ENCODE peak calls at places on chromosomes 1 and 21, in five cellular contexts. C is brain microvascular endothelial cell, U is AG09309, G is right atrium auricular region, W is foreskin fibroblast. Q is an unnamed sample.

GRCh38 chr1:110538082-110538481 is 19.1 kb upstream of the KCNA10 start:
- DNase-seq in U (no peak), G (no peak), C (no peak), W (no peak), Q (no peak)

GRCh38 chr1:25536124-25536523 is 7.3 kb upstream of the LDLRAP1 start:
- DNase-seq in G (no peak), U (no peak), C (no peak), W (no peak), Q (no peak)

GRCh38 chr1:27455166-27455811 is 34.7 kb downstream of the WASF2 start:
- DNase-seq in U (no peak), W (no peak), C (no peak), G (no peak), Q (no peak)

GRCh38 chr1:119814288-119814687 is 3.0 kb upstream of the REG4 start:
- DNase-seq in G (no peak), U (no peak), W (no peak), C (no peak), Q (no peak)

GRCh38 chr1:20883766-20884165 is 96.7 kb upstream of the HP1BP3 start:
- DNase-seq in W (peak), U (no peak), C (no peak), G (no peak), Q (no peak)

GRCh38 chr1:111825217-111825616 is 69.5 kb downstream of the DDX20 start:
- DNase-seq in G (no peak), U (no peak), W (no peak), C (no peak), Q (no peak)

GRCh38 chr1:48793863-48794262 is 17.2 kb upstream of the BEND5 start:
- DNase-seq in W (no peak), C (no peak), U (no peak), G (no peak), Q (no peak)

GRCh38 chr1:163870666-163871065 is 548.9 kb downstream of the NUF2 start:
- DNase-seq in C (no peak), G (no peak), W (peak), U (no peak), Q (no peak)

GRCh38 chr1:207454046-207454964 is at the start of gene CR2:
- DNase-seq in U (no peak), C (no peak), G (no peak), W (peak), Q (no peak)

GRCh38 chr21:43290529-43291346 is 121.9 kb downstream of the CRYAA start:
- DNase-seq in W (no peak), C (no peak), G (no peak), U (no peak), Q (no peak)

GRCh38 chr1:207565546-207566468 is 69.8 kb downstream of the CR1 start:
- DNase-seq in C (peak), G (no peak), W (peak), U (no peak), Q (no peak)

GRCh38 chr1:198620951-198621824 is 17.7 kb upstream of the PTPRC start:
- DNase-seq in C (no peak), W (no peak), G (no peak), U (no peak), Q (no peak)

GRCh38 chr1:224503161-224504118 is 68.8 kb upstream of the WDR26 start:
- DNase-seq in C (peak), W (peak), G (peak), U (peak), Q (peak)
- TF ChIP-seq CTCF in C (peak), W (no peak), G (peak), U (no peak), Q (no peak)

GRCh38 chr21:45353200-45353599 is 51.8 kb upstream of the COL18A1 start:
- DNase-seq in G (no peak), U (no peak), W (peak), C (no peak), Q (no peak)

GRCh38 chr21:45351526-45352275 is 53.3 kb upstream of the COL18A1 start:
- DNase-seq in U (no peak), C (no peak), G (no peak), W (no peak), Q (no peak)

GRCh38 chr21:45351061-45351460 is 53.9 kb upstream of the COL18A1 start:
- DNase-seq in U (no peak), W (no peak), C (no peak), G (no peak), Q (no peak)

GRCh38 chr21:45354970-45355369 is 50.0 kb upstream of the COL18A1 start:
- DNase-seq in G (no peak), C (no peak), U (no peak), W (peak), Q (no peak)

DNA sequence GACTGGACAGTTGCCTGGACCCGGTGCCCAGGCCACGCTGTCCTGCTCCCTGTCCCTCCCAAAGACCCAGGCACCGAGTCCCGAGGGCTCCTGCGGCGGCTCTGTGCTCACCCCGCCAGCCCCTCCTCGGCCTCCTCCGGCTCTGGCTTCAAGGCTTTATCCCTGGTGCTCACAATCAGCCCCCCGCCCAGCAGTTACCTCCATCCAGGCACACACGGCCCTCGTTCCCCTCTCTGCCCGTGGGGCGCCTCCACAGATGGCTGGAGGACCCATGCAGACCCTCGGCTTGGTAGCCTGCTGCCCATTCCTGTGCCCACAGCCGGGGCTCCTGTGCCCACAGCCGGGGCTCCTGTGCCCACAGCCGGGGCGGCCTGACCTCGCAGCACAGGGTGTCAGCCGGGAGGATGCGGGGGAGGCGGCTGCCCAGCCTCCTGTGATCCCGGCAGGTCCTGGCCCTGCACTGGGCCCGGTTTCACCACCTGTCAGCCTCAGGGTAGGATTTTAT is 52.3 kb upstream of the COL18A1 start:
- DNase-seq in C (no peak), U (no peak), G (no peak), W (no peak), Q (no peak)
- TF ChIP-seq CTCF in C (no peak), U (no peak), G (no peak), W (no peak), Q (no peak)

GRCh38 chr1:178573330-178573729 is 60.4 kb downstream of the TEX35 start:
- DNase-seq in W (no peak), G (no peak), C (no peak), U (no peak), Q (no peak)

GRCh38 chr1:178571807-178572206 is 58.9 kb downstream of the TEX35 start:
- DNase-seq in W (peak), G (no peak), C (no peak), U (no peak), Q (no peak)

GRCh38 chr1:178574345-178574744 is 61.4 kb downstream of the TEX35 start:
- DNase-seq in W (no peak), U (no peak), C (no peak), G (no peak), Q (no peak)

GRCh38 chr1:178575611-178576331 is 62.9 kb downstream of the TEX35 start:
- DNase-seq in W (peak), U (no peak), C (peak), G (no peak), Q (no peak)

GRCh38 chr1:178572604-178573003 is 59.7 kb downstream of the TEX35 start:
- DNase-seq in G (no peak), U (no peak), C (no peak), W (no peak), Q (no peak)
- TF ChIP-seq CTCF in G (no peak), U (no peak), C (peak), W (no peak), Q (no peak)

DNA sequence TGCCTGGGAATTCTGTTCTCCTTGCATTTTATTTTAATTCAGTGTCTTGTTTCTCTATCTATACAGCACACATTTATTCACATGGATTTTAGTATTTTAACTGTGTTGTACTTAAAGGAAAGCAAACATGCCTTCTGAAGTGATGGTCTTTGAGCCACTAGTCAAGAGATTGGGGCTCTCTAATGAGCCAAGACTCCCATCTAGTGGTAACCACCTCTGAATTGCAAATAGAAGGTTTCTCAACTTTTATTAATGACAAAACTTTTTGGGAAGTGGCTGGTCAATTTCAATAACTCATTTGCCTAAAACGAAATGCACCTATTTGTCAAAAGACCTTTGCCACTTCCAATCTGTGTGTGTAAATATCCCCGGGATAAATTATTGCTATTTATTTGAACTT is 199.6 kb downstream of the LTN1 start:
- DNase-seq in C (peak), W (peak), U (peak), G (no peak), Q (no peak)
- TF ChIP-seq CTCF in C (peak), W (peak), U (peak), G (peak), Q (peak)

GRCh38 chr1:236142358-236143103 is at the start of gene GPR137B:
- DNase-seq in C (peak), G (no peak), U (no peak), W (peak), Q (no peak)
- TF ChIP-seq CTCF in C (no peak), G (no peak), U (no peak), W (no peak), Q (no peak)

DNA sequence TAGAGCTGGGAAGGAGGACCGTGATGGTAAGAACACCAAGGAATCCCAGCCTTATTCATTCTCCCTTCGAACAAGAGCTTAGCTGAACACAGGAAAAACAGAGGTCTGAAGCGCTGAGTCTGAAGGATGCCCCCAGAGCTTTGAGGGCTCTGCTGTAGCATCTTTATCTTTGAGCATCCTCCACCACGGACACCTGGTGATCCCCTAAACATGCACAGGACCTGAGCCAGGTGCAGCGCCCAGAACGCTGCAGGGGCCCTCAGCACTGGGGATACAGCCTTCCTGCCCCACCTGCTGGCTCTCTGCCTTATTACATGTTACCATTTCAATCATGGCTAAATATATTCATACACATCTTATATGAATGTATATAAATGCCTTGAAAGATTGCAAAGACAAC is 7.7 kb upstream of the GPATCH4 start:
- DNase-seq in C (no peak), W (peak), U (no peak), G (no peak), Q (no peak)
- TF ChIP-seq CTCF in C (peak), W (peak), U (peak), G (peak), Q (peak)

GRCh38 chr1:15524283-15525042 is 448 bp upstream of the CASP9 start:
- DNase-seq in U (peak), C (peak), W (peak), G (peak), Q (peak)

GRCh38 chr1:15523922-15524282 is at the start of gene CASP9:
- DNase-seq in W (no peak), G (no peak), U (no peak), C (no peak), Q (no peak)

GRCh38 chr1:15526021-15526489 is 593 bp upstream of the DNAJC16 start:
- DNase-seq in W (no peak), G (no peak), U (no peak), C (no peak), Q (no peak)

GRCh38 chr1:15525043-15525958 is 1.3 kb upstream of the CASP9 start:
- DNase-seq in W (no peak), C (no peak), U (peak), G (peak), Q (no peak)

DNA sequence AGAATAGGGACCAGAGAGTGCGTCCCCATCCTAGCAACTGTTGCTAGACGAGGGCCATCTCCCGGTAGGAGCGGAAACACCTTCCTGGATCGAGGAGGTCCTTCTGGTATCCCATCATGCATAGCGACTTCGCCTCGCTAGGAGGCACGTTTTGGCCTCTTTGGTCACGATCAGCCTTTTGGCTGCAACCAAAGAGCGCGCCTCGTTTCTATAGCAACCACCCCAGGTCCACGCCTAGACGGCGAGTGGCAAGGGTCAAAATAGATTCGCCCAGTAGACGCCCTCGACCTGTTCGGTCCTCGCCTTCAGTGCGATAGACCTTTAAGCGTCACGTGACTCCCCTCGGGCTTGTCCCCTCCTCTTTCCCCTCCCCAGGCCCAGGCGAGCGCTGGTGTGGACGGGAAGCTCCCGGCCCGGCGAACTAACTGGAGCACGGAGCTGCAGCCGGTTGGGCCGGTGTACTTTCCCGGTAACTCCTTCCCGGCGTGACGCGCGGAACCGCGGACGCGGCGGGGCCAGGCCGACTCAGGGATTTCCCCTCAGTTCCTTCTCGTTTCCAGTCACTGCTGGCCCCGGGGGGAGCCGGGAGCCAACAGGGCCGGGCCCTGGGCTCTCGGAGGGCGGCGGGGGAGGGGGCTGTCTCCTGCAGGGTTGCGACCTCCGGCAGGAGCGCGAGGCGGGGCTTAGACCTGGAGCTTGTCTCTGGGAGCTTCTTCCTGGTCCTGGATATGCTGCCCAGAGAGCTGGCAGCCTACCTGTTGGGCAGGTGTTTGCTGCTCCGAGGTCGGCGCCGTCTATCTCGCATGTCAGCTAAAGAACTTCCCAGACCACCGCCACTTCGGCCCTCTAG is at the start of gene DNAJC16:
- DNase-seq in U (peak), W (peak), G (peak), C (peak), Q (peak)
- TF ChIP-seq CTCF in U (no peak), W (peak), G (no peak), C (peak), Q (peak)